ENCODE peak calls at places on chromosomes 7 and 10, in six cellular contexts. V, J, G, K, P and Z are unnamed samples.
A peak's percentile ranks its signal among the peaks of the same experiment; 100 is the strongest.

GRCh38 chr10:74213571-74214162 is 62.6 kb downstream of the ADK start:
- DNase-seq in V (no peak), J (peak; percentile 47), G (peak; percentile 70), K (peak; percentile 20), P (no peak), Z (peak; percentile 34)

GRCh38 chr7:82404094-82404493 is 39.5 kb downstream of the CACNA2D1 start:
- DNase-seq in V (no peak), J (no peak), G (no peak), K (no peak), P (no peak), Z (no peak)

GRCh38 chr10:93026072-93026471 is 34.5 kb upstream of the CYP26C1 start:
- DNase-seq in V (no peak), J (no peak), G (no peak), K (no peak), P (no peak), Z (no peak)

GRCh38 chr7:148718431-148718830 is 19.7 kb downstream of the CUL1 start:
- DNase-seq in V (no peak), J (no peak), G (no peak), K (no peak), P (no peak), Z (no peak)

GRCh38 chr10:101441539-101442455 is 87.8 kb downstream of the BTRC start:
- DNase-seq in V (no peak), J (peak; percentile 65), G (peak; percentile 89), K (no peak), P (no peak), Z (no peak)

GRCh38 chr10:103847909-103848468 is 7.4 kb downstream of the SH3PXD2A start:
- DNase-seq in V (no peak), J (no peak), G (no peak), K (no peak), P (no peak), Z (no peak)

GRCh38 chr7:140402178-140402835 is 1.6 kb upstream of the RAB19 start:
- DNase-seq in V (no peak), J (no peak), G (peak; percentile 56), K (no peak), P (no peak), Z (no peak)

GRCh38 chr7:92766461-92767003 is 69.8 kb downstream of the CDK6 start:
- DNase-seq in V (no peak), J (no peak), G (peak; percentile 76), K (no peak), P (no peak), Z (no peak)

GRCh38 chr10:8576281-8576680 is 521.8 kb downstream of the GATA3 start:
- DNase-seq in V (no peak), J (no peak), G (no peak), K (no peak), P (no peak), Z (no peak)

GRCh38 chr10:16944081-16944922 is 127.1 kb upstream of the RSU1 start:
- DNase-seq in V (no peak), J (no peak), G (peak; percentile 60), K (no peak), P (no peak), Z (no peak)

GRCh38 chr7:126856691-126857291 is 395.9 kb downstream of the GRM8 start:
- DNase-seq in V (no peak), J (peak; percentile 18), G (peak; percentile 0), K (no peak), P (no peak), Z (no peak)

GRCh38 chr7:50957855-50958254 is 175.2 kb upstream of the GRB10 start:
- DNase-seq in V (no peak), J (no peak), G (no peak), K (no peak), P (no peak), Z (no peak)

GRCh38 chr7:132806834-132807233 is 230.6 kb upstream of the PLXNA4 start:
- DNase-seq in V (no peak), J (no peak), G (no peak), K (no peak), P (no peak), Z (no peak)

GRCh38 chr7:98400538-98401427 is at the start of gene BAIAP2L1:
- DNase-seq in V (no peak), J (peak; percentile 95), G (peak; percentile 67), K (peak; percentile 75), P (peak; percentile 93), Z (peak; percentile 86)

GRCh38 chr7:118731854-118732253 is 507.4 kb downstream of the ANKRD7 start:
- DNase-seq in V (no peak), J (peak; percentile 5), G (no peak), K (no peak), P (no peak), Z (no peak)

GRCh38 chr10:36455481-36456119 is 669.8 kb upstream of the ANKRD30A start:
- DNase-seq in V (no peak), J (no peak), G (no peak), K (no peak), P (no peak), Z (no peak)

GRCh38 chr7:23353172-23353571 is 54.0 kb downstream of the MALSU1 start:
- DNase-seq in V (no peak), J (peak; percentile 78), G (no peak), K (no peak), P (no peak), Z (no peak)

GRCh38 chr7:20227291-20227795 is 10.2 kb upstream of the MACC1 start:
- DNase-seq in V (no peak), J (no peak), G (no peak), K (no peak), P (no peak), Z (no peak)

GRCh38 chr7:55240418-55241142 is 124.6 kb upstream of the LANCL2 start:
- DNase-seq in V (peak; percentile 48), J (no peak), G (no peak), K (no peak), P (no peak), Z (no peak)

GRCh38 chr10:29950391-29950790 is 109.0 kb downstream of the JCAD start:
- DNase-seq in V (no peak), J (no peak), G (peak; percentile 25), K (no peak), P (no peak), Z (no peak)

GRCh38 chr10:8979976-8980375 is 925.5 kb downstream of the GATA3 start:
- DNase-seq in V (no peak), J (no peak), G (no peak), K (no peak), P (no peak), Z (no peak)

GRCh38 chr10:50367732-50368131 is 116.4 kb upstream of the ASAH2 start:
- DNase-seq in V (no peak), J (peak; percentile 25), G (peak; percentile 64), K (no peak), P (no peak), Z (no peak)

GRCh38 chr10:125096371-125096770 is 64.0 kb downstream of the CTBP2 start:
- DNase-seq in V (no peak), J (peak; percentile 18), G (no peak), K (no peak), P (no peak), Z (no peak)

GRCh38 chr10:22252801-22253577 is 35.2 kb upstream of the EBLN1 start:
- DNase-seq in V (no peak), J (peak; percentile 58), G (no peak), K (peak; percentile 50), P (peak; percentile 67), Z (peak; percentile 24)

GRCh38 chr7:93171606-93172226 is 23.5 kb upstream of the SAMD9L start:
- DNase-seq in V (no peak), J (no peak), G (no peak), K (no peak), P (no peak), Z (no peak)

GRCh38 chr7:123836656-123837055 is 8.3 kb upstream of the HYAL4 start:
- DNase-seq in V (no peak), J (no peak), G (no peak), K (no peak), P (no peak), Z (no peak)

GRCh38 chr7:11706666-11707605 is 125.1 kb downstream of the THSD7A start:
- DNase-seq in V (no peak), J (no peak), G (no peak), K (no peak), P (no peak), Z (no peak)

GRCh38 chr10:75201793-75202307 is 8.7 kb upstream of the VDAC2 start:
- DNase-seq in V (no peak), J (no peak), G (no peak), K (no peak), P (no peak), Z (no peak)

GRCh38 chr10:103816431-103816830 is 38.9 kb downstream of the SH3PXD2A start:
- DNase-seq in V (no peak), J (peak; percentile 34), G (no peak), K (no peak), P (no peak), Z (no peak)

GRCh38 chr10:75542902-75543301 is 111.5 kb downstream of the LRMDA start:
- DNase-seq in V (no peak), J (no peak), G (peak; percentile 42), K (peak; percentile 69), P (no peak), Z (no peak)

GRCh38 chr10:70233109-70233938 is at the start of gene PPA1:
- DNase-seq in V (peak; percentile 97), J (peak; percentile 98), G (peak; percentile 97), K (peak; percentile 100), P (peak; percentile 99), Z (peak; percentile 99)
- TF ChIP-seq CTCF in V (no peak), J (peak; percentile 27), G (peak; percentile 10), K (peak; percentile 27), P (peak; percentile 16), Z (no peak)

GRCh38 chr10:42830237-42830636 is 47.6 kb downstream of the BMS1 start:
- DNase-seq in V (no peak), J (no peak), G (no peak), K (no peak), P (no peak), Z (no peak)

DNA sequence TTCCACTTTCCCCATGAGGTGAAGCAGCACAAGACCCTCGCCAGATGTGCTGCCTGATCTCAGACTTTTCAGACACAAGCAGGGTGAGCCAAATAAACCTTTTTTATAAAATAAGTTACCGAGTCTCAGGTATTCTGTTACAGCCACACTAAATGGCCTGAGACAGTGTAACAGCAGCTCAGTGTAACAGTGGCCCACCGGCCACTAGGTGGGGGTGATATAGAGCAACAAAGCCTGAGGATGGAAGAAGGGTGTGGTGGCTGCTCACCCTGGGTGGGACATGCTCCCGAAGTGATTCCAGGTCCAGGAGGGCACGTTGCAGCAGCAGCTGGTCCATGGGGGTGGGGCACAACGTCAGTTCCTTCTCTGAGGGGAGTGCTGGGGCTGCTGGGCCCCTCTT is 44.6 kb downstream of the BMS1 start:
- DNase-seq in V (no peak), J (no peak), G (no peak), K (no peak), P (no peak), Z (peak; percentile 58)
- TF ChIP-seq CTCF in V (no peak), J (no peak), G (no peak), K (no peak), P (no peak), Z (peak; percentile 54)

DNA sequence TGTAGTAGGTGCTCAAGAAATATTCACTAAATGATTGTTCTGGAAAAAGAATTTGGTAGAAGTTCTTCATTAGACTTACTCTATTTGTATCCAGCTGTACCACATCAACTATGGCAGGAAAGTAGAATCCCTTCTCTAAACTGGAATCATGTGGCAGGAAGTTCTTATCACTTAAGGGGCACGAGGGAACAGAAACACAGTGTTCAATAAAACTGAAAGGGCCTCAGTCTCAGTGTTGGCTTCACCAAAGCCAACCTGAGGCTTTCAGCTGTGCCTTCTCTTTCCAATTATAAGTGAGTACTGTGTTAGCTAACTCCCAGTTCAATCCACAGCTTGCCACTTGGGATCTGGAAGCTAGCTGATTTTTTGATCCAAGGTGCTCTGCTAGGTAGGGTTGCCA is 257.6 kb upstream of the LRGUK start:
- DNase-seq in V (no peak), J (no peak), G (no peak), K (no peak), P (no peak), Z (no peak)
- TF ChIP-seq CTCF in V (no peak), J (no peak), G (no peak), K (no peak), P (no peak), Z (no peak)

GRCh38 chr7:125059861-125060456 is 130.3 kb upstream of the POT1 start:
- DNase-seq in V (no peak), J (no peak), G (peak; percentile 37), K (no peak), P (no peak), Z (no peak)
- TF ChIP-seq CTCF in V (no peak), J (peak; percentile 12), G (peak; percentile 33), K (no peak), P (peak; percentile 25), Z (peak; percentile 45)